ENCODE peak calls at places on chromosomes 16 and 17, in six cellular contexts. One of them, this sample, is unnamed.

GRCh38 chr16:3186946-3187690 is 886 bp upstream of the OR1F1 start:
- DNase-seq in dorsolateral prefrontal cortex: no peak
- DNase-seq in tibial artery: no peak
- DNase-seq in RWPE1: no peak
- DNase-seq in natural killer cell: no peak
- DNase-seq in thyroid gland: no peak
- DNase-seq in this sample: no peak

GRCh38 chr17:74514632-74515035 is 16.6 kb downstream of the CD300LB start:
- DNase-seq in dorsolateral prefrontal cortex: no peak
- DNase-seq in tibial artery: no peak
- DNase-seq in RWPE1: peak
- DNase-seq in natural killer cell: peak
- DNase-seq in thyroid gland: no peak
- DNase-seq in this sample: no peak

GRCh38 chr16:28304214-28304613 is 11.9 kb downstream of the SBK1 start:
- DNase-seq in dorsolateral prefrontal cortex: no peak
- DNase-seq in tibial artery: no peak
- DNase-seq in RWPE1: peak
- DNase-seq in natural killer cell: no peak
- DNase-seq in thyroid gland: peak
- DNase-seq in this sample: no peak

GRCh38 chr16:1091992-1092552 is 4.0 kb downstream of the C1QTNF8 start:
- DNase-seq in dorsolateral prefrontal cortex: no peak
- DNase-seq in tibial artery: no peak
- DNase-seq in RWPE1: no peak
- DNase-seq in natural killer cell: no peak
- DNase-seq in thyroid gland: no peak
- DNase-seq in this sample: no peak

GRCh38 chr17:81890447-81891302 is 711 bp downstream of the ALYREF start:
- DNase-seq in dorsolateral prefrontal cortex: no peak
- DNase-seq in tibial artery: peak
- DNase-seq in RWPE1: no peak
- DNase-seq in natural killer cell: no peak
- DNase-seq in thyroid gland: no peak
- DNase-seq in this sample: no peak

GRCh38 chr17:82848022-82848592 is 8.3 kb upstream of the ZNF750 start:
- DNase-seq in dorsolateral prefrontal cortex: no peak
- DNase-seq in tibial artery: peak
- DNase-seq in RWPE1: peak
- DNase-seq in natural killer cell: peak
- DNase-seq in thyroid gland: peak
- DNase-seq in this sample: no peak

GRCh38 chr16:10616744-10617640 is 36.6 kb upstream of the EMP2 start:
- DNase-seq in dorsolateral prefrontal cortex: no peak
- DNase-seq in tibial artery: no peak
- DNase-seq in RWPE1: peak
- DNase-seq in natural killer cell: no peak
- DNase-seq in thyroid gland: peak
- DNase-seq in this sample: no peak

GRCh38 chr17:79220715-79221291 is 146.2 kb downstream of the ENGASE start:
- DNase-seq in dorsolateral prefrontal cortex: no peak
- DNase-seq in tibial artery: no peak
- DNase-seq in RWPE1: no peak
- DNase-seq in natural killer cell: no peak
- DNase-seq in thyroid gland: no peak
- DNase-seq in this sample: no peak

GRCh38 chr17:17029938-17030337 is 12.3 kb upstream of the MPRIP start:
- DNase-seq in dorsolateral prefrontal cortex: no peak
- DNase-seq in tibial artery: no peak
- DNase-seq in RWPE1: no peak
- DNase-seq in natural killer cell: no peak
- DNase-seq in thyroid gland: no peak
- DNase-seq in this sample: no peak

GRCh38 chr16:991759-992158 is 10.2 kb downstream of the SOX8 start:
- DNase-seq in dorsolateral prefrontal cortex: no peak
- DNase-seq in tibial artery: no peak
- DNase-seq in RWPE1: no peak
- DNase-seq in natural killer cell: no peak
- DNase-seq in thyroid gland: no peak
- DNase-seq in this sample: no peak

GRCh38 chr16:88936913-88937666 is 39.9 kb downstream of the CBFA2T3 start:
- DNase-seq in dorsolateral prefrontal cortex: no peak
- DNase-seq in tibial artery: no peak
- DNase-seq in RWPE1: no peak
- DNase-seq in natural killer cell: no peak
- DNase-seq in thyroid gland: no peak
- DNase-seq in this sample: no peak

GRCh38 chr17:37158290-37158689 is 209.5 kb downstream of the AATF start:
- DNase-seq in dorsolateral prefrontal cortex: no peak
- DNase-seq in tibial artery: no peak
- DNase-seq in RWPE1: no peak
- DNase-seq in natural killer cell: no peak
- DNase-seq in thyroid gland: no peak
- DNase-seq in this sample: no peak

GRCh38 chr16:89096768-89097527 is 3.3 kb downstream of the ACSF3 start:
- DNase-seq in dorsolateral prefrontal cortex: no peak
- DNase-seq in tibial artery: no peak
- DNase-seq in RWPE1: no peak
- DNase-seq in natural killer cell: no peak
- DNase-seq in thyroid gland: no peak
- DNase-seq in this sample: no peak

GRCh38 chr16:72203401-72203800 is 31.4 kb upstream of the PMFBP1 start:
- DNase-seq in dorsolateral prefrontal cortex: no peak
- DNase-seq in tibial artery: peak
- DNase-seq in RWPE1: peak
- DNase-seq in natural killer cell: no peak
- DNase-seq in thyroid gland: no peak
- DNase-seq in this sample: no peak

GRCh38 chr17:11326492-11326891 is 85.5 kb downstream of the SHISA6 start:
- DNase-seq in dorsolateral prefrontal cortex: no peak
- DNase-seq in tibial artery: no peak
- DNase-seq in RWPE1: no peak
- DNase-seq in natural killer cell: no peak
- DNase-seq in thyroid gland: no peak
- DNase-seq in this sample: no peak

GRCh38 chr17:18356624-18357023 is 6.7 kb downstream of the SHMT1 start:
- DNase-seq in dorsolateral prefrontal cortex: no peak
- DNase-seq in tibial artery: no peak
- DNase-seq in RWPE1: no peak
- DNase-seq in natural killer cell: no peak
- DNase-seq in thyroid gland: peak
- DNase-seq in this sample: no peak

GRCh38 chr17:30921544-30922196 is at the start of gene ADAP2:
- DNase-seq in dorsolateral prefrontal cortex: no peak
- DNase-seq in tibial artery: peak
- DNase-seq in RWPE1: peak
- DNase-seq in natural killer cell: no peak
- DNase-seq in thyroid gland: peak
- DNase-seq in this sample: peak

GRCh38 chr17:29148790-29149430 is 31.3 kb downstream of the MYO18A start:
- DNase-seq in dorsolateral prefrontal cortex: peak
- DNase-seq in tibial artery: peak
- DNase-seq in RWPE1: peak
- DNase-seq in natural killer cell: peak
- DNase-seq in thyroid gland: peak
- DNase-seq in this sample: peak

GRCh38 chr16:15450624-15451023 is 16.2 kb downstream of the BMERB1 start:
- DNase-seq in dorsolateral prefrontal cortex: no peak
- DNase-seq in tibial artery: peak
- DNase-seq in RWPE1: no peak
- DNase-seq in natural killer cell: no peak
- DNase-seq in thyroid gland: no peak
- DNase-seq in this sample: no peak

GRCh38 chr17:19719365-19720209 is 3.2 kb upstream of the SLC47A2 start:
- DNase-seq in dorsolateral prefrontal cortex: no peak
- DNase-seq in tibial artery: no peak
- DNase-seq in RWPE1: peak
- DNase-seq in natural killer cell: no peak
- DNase-seq in thyroid gland: no peak
- DNase-seq in this sample: no peak

GRCh38 chr17:8628609-8629169 is 1.8 kb downstream of the MYH10 start:
- DNase-seq in dorsolateral prefrontal cortex: no peak
- DNase-seq in tibial artery: no peak
- DNase-seq in RWPE1: no peak
- DNase-seq in natural killer cell: no peak
- DNase-seq in thyroid gland: no peak
- DNase-seq in this sample: no peak

GRCh38 chr17:36641877-36642845 is 40.8 kb downstream of the MRM1 start:
- DNase-seq in dorsolateral prefrontal cortex: no peak
- DNase-seq in tibial artery: no peak
- DNase-seq in RWPE1: no peak
- DNase-seq in natural killer cell: no peak
- DNase-seq in thyroid gland: peak
- DNase-seq in this sample: peak

GRCh38 chr16:57304169-57305061 is 19.9 kb upstream of the PLLP start:
- DNase-seq in dorsolateral prefrontal cortex: no peak
- DNase-seq in tibial artery: peak
- DNase-seq in RWPE1: no peak
- DNase-seq in natural killer cell: no peak
- DNase-seq in thyroid gland: peak
- DNase-seq in this sample: no peak

GRCh38 chr17:78019367-78019975 is 61.0 kb downstream of the TNRC6C start:
- DNase-seq in dorsolateral prefrontal cortex: no peak
- DNase-seq in tibial artery: no peak
- DNase-seq in RWPE1: no peak
- DNase-seq in natural killer cell: no peak
- DNase-seq in thyroid gland: no peak
- DNase-seq in this sample: no peak

GRCh38 chr17:45396496-45397205 is 36.0 kb downstream of the ARHGAP27 start:
- DNase-seq in dorsolateral prefrontal cortex: no peak
- DNase-seq in tibial artery: no peak
- DNase-seq in RWPE1: no peak
- DNase-seq in natural killer cell: no peak
- DNase-seq in thyroid gland: no peak
- DNase-seq in this sample: no peak

GRCh38 chr17:76548378-76549214 is 8.8 kb downstream of the PRCD start:
- DNase-seq in dorsolateral prefrontal cortex: no peak
- DNase-seq in tibial artery: peak
- DNase-seq in RWPE1: no peak
- DNase-seq in natural killer cell: no peak
- DNase-seq in thyroid gland: no peak
- DNase-seq in this sample: no peak

GRCh38 chr17:76549215-76549518 is 9.3 kb downstream of the PRCD start:
- DNase-seq in dorsolateral prefrontal cortex: no peak
- DNase-seq in tibial artery: no peak
- DNase-seq in RWPE1: no peak
- DNase-seq in natural killer cell: no peak
- DNase-seq in thyroid gland: no peak
- DNase-seq in this sample: no peak

GRCh38 chr17:76546556-76547182 is 6.8 kb downstream of the PRCD start:
- DNase-seq in dorsolateral prefrontal cortex: no peak
- DNase-seq in tibial artery: no peak
- DNase-seq in RWPE1: peak
- DNase-seq in natural killer cell: no peak
- DNase-seq in thyroid gland: no peak
- DNase-seq in this sample: no peak

GRCh38 chr17:76547183-76547641 is 7.4 kb downstream of the PRCD start:
- DNase-seq in dorsolateral prefrontal cortex: peak
- DNase-seq in tibial artery: peak
- DNase-seq in RWPE1: no peak
- DNase-seq in natural killer cell: peak
- DNase-seq in thyroid gland: peak
- DNase-seq in this sample: peak

GRCh38 chr17:76547642-76548202 is 7.9 kb downstream of the PRCD start:
- DNase-seq in dorsolateral prefrontal cortex: no peak
- DNase-seq in tibial artery: no peak
- DNase-seq in RWPE1: no peak
- DNase-seq in natural killer cell: no peak
- DNase-seq in thyroid gland: no peak
- DNase-seq in this sample: no peak
- TF ChIP-seq CTCF in dorsolateral prefrontal cortex: no peak
- TF ChIP-seq CTCF in tibial artery: no peak
- TF ChIP-seq CTCF in RWPE1: peak
- TF ChIP-seq CTCF in natural killer cell: no peak
- TF ChIP-seq CTCF in thyroid gland: no peak
- TF ChIP-seq CTCF in this sample: no peak

GRCh38 chr17:68511671-68512246 is 471 bp upstream of the PRKAR1A start:
- DNase-seq in dorsolateral prefrontal cortex: peak
- DNase-seq in tibial artery: peak
- DNase-seq in RWPE1: peak
- DNase-seq in natural killer cell: peak
- DNase-seq in thyroid gland: peak
- DNase-seq in this sample: peak
- TF ChIP-seq CTCF in dorsolateral prefrontal cortex: no peak
- TF ChIP-seq CTCF in tibial artery: no peak
- TF ChIP-seq CTCF in RWPE1: no peak
- TF ChIP-seq CTCF in natural killer cell: no peak
- TF ChIP-seq CTCF in thyroid gland: no peak
- TF ChIP-seq CTCF in this sample: no peak

DNA sequence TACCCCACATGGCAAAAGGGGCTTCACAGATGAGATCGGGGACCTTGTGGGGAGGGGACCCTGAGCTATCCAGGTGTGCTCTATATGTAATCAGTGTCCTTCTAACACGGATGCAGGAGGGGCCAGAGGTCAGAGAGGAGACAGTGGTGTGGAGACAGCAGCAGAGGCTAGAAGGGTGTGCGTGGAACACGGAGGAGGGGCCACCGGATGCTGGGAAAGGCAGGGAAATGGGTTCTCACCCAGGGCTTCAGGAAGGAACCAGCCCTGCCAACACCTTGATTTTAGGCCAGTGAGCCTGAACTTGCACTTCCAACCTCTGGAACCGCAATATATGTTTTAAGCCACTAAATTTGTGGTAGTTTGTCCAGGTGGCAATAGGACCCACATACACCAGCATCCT is 4.6 kb upstream of the SLC38A8 start:
- DNase-seq in dorsolateral prefrontal cortex: peak
- DNase-seq in tibial artery: no peak
- DNase-seq in RWPE1: no peak
- DNase-seq in natural killer cell: no peak
- DNase-seq in thyroid gland: no peak
- DNase-seq in this sample: no peak
- TF ChIP-seq CTCF in dorsolateral prefrontal cortex: no peak
- TF ChIP-seq CTCF in tibial artery: no peak
- TF ChIP-seq CTCF in RWPE1: no peak
- TF ChIP-seq CTCF in natural killer cell: no peak
- TF ChIP-seq CTCF in thyroid gland: no peak
- TF ChIP-seq CTCF in this sample: no peak

GRCh38 chr16:19997264-19997663 is 76.4 kb downstream of the GPR139 start:
- DNase-seq in dorsolateral prefrontal cortex: no peak
- DNase-seq in tibial artery: no peak
- DNase-seq in RWPE1: no peak
- DNase-seq in natural killer cell: no peak
- DNase-seq in thyroid gland: no peak
- DNase-seq in this sample: no peak

GRCh38 chr16:19994771-19995170 is 78.9 kb downstream of the GPR139 start:
- DNase-seq in dorsolateral prefrontal cortex: no peak
- DNase-seq in tibial artery: no peak
- DNase-seq in RWPE1: no peak
- DNase-seq in natural killer cell: no peak
- DNase-seq in thyroid gland: no peak
- DNase-seq in this sample: no peak

DNA sequence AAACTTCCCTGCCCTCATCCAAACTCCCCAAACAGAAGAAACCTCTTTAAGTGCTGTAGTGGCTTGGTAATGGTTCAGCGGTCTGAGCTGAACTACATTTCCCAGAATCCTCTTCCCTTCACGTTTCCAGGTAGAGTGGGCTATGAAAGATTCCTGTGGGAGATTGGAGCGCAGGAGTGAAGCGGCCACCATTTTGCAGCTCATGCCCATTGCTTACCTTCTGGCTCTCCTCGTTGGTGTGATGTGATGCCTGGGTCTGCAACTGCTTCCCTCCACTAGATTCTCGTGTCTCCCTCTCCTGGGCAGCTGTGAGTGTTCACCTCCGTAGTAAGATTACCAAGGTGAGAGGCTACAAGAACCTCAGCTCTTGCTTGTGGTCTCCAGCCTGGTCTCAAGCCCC is 82.1 kb downstream of the GPR139 start:
- DNase-seq in dorsolateral prefrontal cortex: no peak
- DNase-seq in tibial artery: no peak
- DNase-seq in RWPE1: no peak
- DNase-seq in natural killer cell: no peak
- DNase-seq in thyroid gland: no peak
- DNase-seq in this sample: no peak
- TF ChIP-seq CTCF in dorsolateral prefrontal cortex: no peak
- TF ChIP-seq CTCF in tibial artery: no peak
- TF ChIP-seq CTCF in RWPE1: no peak
- TF ChIP-seq CTCF in natural killer cell: no peak
- TF ChIP-seq CTCF in thyroid gland: no peak
- TF ChIP-seq CTCF in this sample: no peak

This sample was measured in progenitor cell of endocrine pancreas.